ENCODE peak calls at places on chromosomes 2 and 18, in four cellular contexts. O, T, P and M are unnamed samples.
A peak's percentile ranks its signal among the peaks of the same experiment; 100 is the strongest.

GRCh38 chr2:69306612-69306896 is 80.5 kb downstream of the GFPT1 start:
- DNase-seq in O (no peak), T (no peak), P (no peak), M (no peak)

GRCh38 chr2:88698498-88699233 is 7.2 kb downstream of the RPIA start:
- DNase-seq in O (no peak), T (no peak), P (no peak), M (peak; percentile 71)

GRCh38 chr2:119697290-119698013 is 18.5 kb downstream of the TMEM177 start:
- DNase-seq in O (no peak), T (no peak), P (no peak), M (no peak)

GRCh38 chr2:128276878-128277675 is 41.6 kb downstream of the HS6ST1 start:
- DNase-seq in O (no peak), T (no peak), P (no peak), M (no peak)

GRCh38 chr2:84613082-84613481 is 96.8 kb downstream of the DNAH6 start:
- DNase-seq in O (no peak), T (no peak), P (no peak), M (no peak)

GRCh38 chr2:193966590-193966989 is 1690.4 kb upstream of the SLC39A10 start:
- DNase-seq in O (no peak), T (no peak), P (no peak), M (no peak)

GRCh38 chr2:185219981-185220380 is 518.6 kb upstream of the FSIP2 start:
- DNase-seq in O (no peak), T (no peak), P (no peak), M (no peak)

GRCh38 chr2:149329470-149330126 is 789 bp upstream of the LYPD6 start:
- DNase-seq in O (no peak), T (no peak), P (no peak), M (peak; percentile 18)

GRCh38 chr2:64852771-64853241 is 136.4 kb upstream of the SLC1A4 start:
- DNase-seq in O (no peak), T (no peak), P (no peak), M (no peak)

GRCh38 chr2:107091163-107091864 is 205.3 kb upstream of the ST6GAL2 start:
- DNase-seq in O (no peak), T (no peak), P (no peak), M (no peak)

GRCh38 chr2:240230424-240230945 is 90.0 kb upstream of the OTOS start:
- DNase-seq in O (no peak), T (no peak), P (no peak), M (no peak)

GRCh38 chr2:221060335-221060734 is 511.8 kb downstream of the EPHA4 start:
- DNase-seq in O (no peak), T (no peak), P (no peak), M (no peak)

GRCh38 chr2:228224410-228224809 is 42.9 kb upstream of the SPHKAP start:
- DNase-seq in O (no peak), T (no peak), P (no peak), M (no peak)

GRCh38 chr2:231614559-231615057 is 21.9 kb downstream of the TEX44 start:
- DNase-seq in O (peak; percentile 61), T (peak; percentile 82), P (no peak), M (no peak)

GRCh38 chr2:175478369-175478768 is 296.9 kb upstream of the ATP5MC3 start:
- DNase-seq in O (no peak), T (no peak), P (no peak), M (no peak)

GRCh38 chr18:61502472-61502871 is 169.2 kb downstream of the CDH20 start:
- DNase-seq in O (no peak), T (peak; percentile 19), P (no peak), M (no peak)

GRCh38 chr2:24838541-24838940 is 45.3 kb downstream of the CENPO start:
- DNase-seq in O (no peak), T (no peak), P (no peak), M (no peak)

GRCh38 chr2:160666019-160666676 is 172.5 kb upstream of the RBMS1 start:
- DNase-seq in O (no peak), T (no peak), P (no peak), M (no peak)